ENCODE peak calls at places on chromosomes 5 and 9, in nine cellular contexts. P, A, G, J, V, L, H, C and Q are unnamed samples.

GRCh38 chr5:72633041-72633445 is 125.8 kb upstream of the ZNF366 start:
- DNase-seq in P (no peak), A (no peak), G (no peak), J (no peak), V (no peak), L (no peak), H (no peak), C (no peak), Q (no peak)

GRCh38 chr9:99093492-99093791 is 11.5 kb upstream of the TGFBR1 start:
- DNase-seq in P (no peak), A (no peak), G (no peak), J (no peak), V (no peak), L (no peak), H (no peak), C (no peak), Q (no peak)

GRCh38 chr5:56346044-56346710 is 113.0 kb upstream of the ANKRD55 start:
- DNase-seq in P (no peak), A (no peak), G (no peak), J (no peak), V (no peak), L (no peak), H (no peak), C (no peak), Q (no peak)

GRCh38 chr9:23563497-23563896 is 262.5 kb downstream of the ELAVL2 start:
- DNase-seq in P (no peak), A (no peak), G (no peak), J (no peak), V (no peak), L (no peak), H (no peak), C (no peak), Q (no peak)

GRCh38 chr5:171857537-171857936 is 71.9 kb downstream of the SMIM23 start:
- DNase-seq in P (no peak), A (no peak), G (no peak), J (no peak), V (no peak), L (no peak), H (no peak), C (no peak), Q (no peak)

GRCh38 chr9:75197521-75197920 is 109.2 kb downstream of the OSTF1 start:
- DNase-seq in P (no peak), A (peak; percentile 20), G (peak; percentile 25), J (no peak), V (no peak), L (no peak), H (no peak), C (no peak), Q (no peak)

GRCh38 chr5:17132444-17133083 is 84.9 kb upstream of the BASP1 start:
- DNase-seq in P (peak; percentile 75), A (peak; percentile 46), G (no peak), J (peak; percentile 30), V (peak; percentile 47), L (no peak), H (no peak), C (no peak), Q (no peak)

GRCh38 chr9:2621678-2622360 is at the start of gene VLDLR:
- DNase-seq in P (peak; percentile 77), A (peak; percentile 80), G (peak; percentile 73), J (peak; percentile 36), V (peak; percentile 13), L (peak; percentile 26), H (no peak), C (peak; percentile 8), Q (peak; percentile 5)

GRCh38 chr5:180358179-180358578 is 5.0 kb upstream of the GFPT2 start:
- DNase-seq in P (no peak), A (no peak), G (no peak), J (no peak), V (no peak), L (no peak), H (no peak), C (no peak), Q (no peak)

GRCh38 chr9:12697719-12698118 is 4.5 kb downstream of the TYRP1 start:
- DNase-seq in P (no peak), A (peak; percentile 5), G (no peak), J (no peak), V (no peak), L (no peak), H (no peak), C (no peak), Q (no peak)

GRCh38 chr5:43646997-43647396 is 44.0 kb downstream of the NNT start:
- DNase-seq in P (no peak), A (no peak), G (no peak), J (no peak), V (no peak), L (no peak), H (no peak), C (no peak), Q (no peak)

GRCh38 chr5:141992349-141992963 is 20.4 kb downstream of the GNPDA1 start:
- DNase-seq in P (peak; percentile 52), A (peak; percentile 66), G (peak; percentile 58), J (peak; percentile 38), V (peak; percentile 71), L (peak; percentile 79), H (peak; percentile 79), C (no peak), Q (peak; percentile 68)

GRCh38 chr9:109469646-109470358 is 28.3 kb downstream of the PTPN3 start:
- DNase-seq in P (peak; percentile 55), A (peak; percentile 58), G (peak; percentile 91), J (peak; percentile 77), V (peak; percentile 92), L (peak; percentile 48), H (peak; percentile 72), C (peak; percentile 35), Q (peak; percentile 33)

GRCh38 chr5:168339151-168340140 is 48.0 kb downstream of the WWC1 start:
- DNase-seq in P (no peak), A (no peak), G (no peak), J (no peak), V (no peak), L (no peak), H (no peak), C (no peak), Q (no peak)

GRCh38 chr9:4677392-4677791 is 2.0 kb upstream of the CDC37L1 start:
- DNase-seq in P (no peak), A (no peak), G (no peak), J (no peak), V (no peak), L (no peak), H (no peak), C (no peak), Q (no peak)

GRCh38 chr5:34452170-34452828 is 203.8 kb upstream of the RAI14 start:
- DNase-seq in P (peak; percentile 77), A (peak; percentile 24), G (peak; percentile 24), J (no peak), V (peak; percentile 29), L (no peak), H (no peak), C (no peak), Q (no peak)

GRCh38 chr9:109488791-109489492 is 9.2 kb downstream of the PTPN3 start:
- DNase-seq in P (no peak), A (no peak), G (no peak), J (no peak), V (no peak), L (no peak), H (no peak), C (no peak), Q (no peak)

GRCh38 chr5:36877667-36878420 is 1.3 kb downstream of the NIPBL start:
- DNase-seq in P (peak; percentile 36), A (peak; percentile 27), G (peak; percentile 39), J (no peak), V (peak; percentile 47), L (no peak), H (no peak), C (peak; percentile 23), Q (peak; percentile 46)

GRCh38 chr5:134590992-134591659 is 41.5 kb downstream of the SAR1B start:
- DNase-seq in P (no peak), A (no peak), G (peak; percentile 37), J (no peak), V (no peak), L (peak; percentile 30), H (no peak), C (no peak), Q (no peak)

GRCh38 chr9:110668528-110669167 is at the start of gene MUSK:
- DNase-seq in P (no peak), A (no peak), G (no peak), J (no peak), V (no peak), L (no peak), H (no peak), C (no peak), Q (no peak)